ENCODE peak calls at places on chromosomes 7 and 10, in six cellular contexts. One of them, this sample, is unnamed.

GRCh38 chr7:64874114-64874513 is 29.0 kb upstream of the ZNF273 start:
- DNase-seq in progenitor cell of endocrine pancreas: no peak
- DNase-seq in fibroblast of pulmonary artery: no peak
- DNase-seq in tibial nerve: peak
- DNase-seq in bronchial epithelial cell: peak
- DNase-seq in WERI-Rb-1: no peak
- DNase-seq in this sample: peak

GRCh38 chr7:17584822-17585221 is 286.4 kb downstream of the AHR start:
- DNase-seq in tibial nerve: no peak
- DNase-seq in WERI-Rb-1: no peak
- DNase-seq in bronchial epithelial cell: peak
- DNase-seq in progenitor cell of endocrine pancreas: no peak
- DNase-seq in fibroblast of pulmonary artery: peak
- DNase-seq in this sample: peak

GRCh38 chr10:110872145-110872983 is 636 bp downstream of the PDCD4 start:
- DNase-seq in fibroblast of pulmonary artery: peak
- DNase-seq in progenitor cell of endocrine pancreas: peak
- DNase-seq in tibial nerve: peak
- DNase-seq in WERI-Rb-1: peak
- DNase-seq in bronchial epithelial cell: peak
- DNase-seq in this sample: peak

GRCh38 chr7:28002638-28003037 is 178.0 kb downstream of the JAZF1 start:
- DNase-seq in progenitor cell of endocrine pancreas: no peak
- DNase-seq in WERI-Rb-1: no peak
- DNase-seq in bronchial epithelial cell: peak
- DNase-seq in fibroblast of pulmonary artery: peak
- DNase-seq in tibial nerve: no peak
- DNase-seq in this sample: peak

GRCh38 chr7:29567174-29567573 is 3.5 kb downstream of the PRR15 start:
- DNase-seq in tibial nerve: no peak
- DNase-seq in WERI-Rb-1: no peak
- DNase-seq in fibroblast of pulmonary artery: no peak
- DNase-seq in bronchial epithelial cell: no peak
- DNase-seq in progenitor cell of endocrine pancreas: no peak
- DNase-seq in this sample: no peak

GRCh38 chr7:91940171-91940570 is 491 bp upstream of the AKAP9 start:
- DNase-seq in progenitor cell of endocrine pancreas: no peak
- DNase-seq in fibroblast of pulmonary artery: peak
- DNase-seq in bronchial epithelial cell: peak
- DNase-seq in tibial nerve: peak
- DNase-seq in WERI-Rb-1: peak
- DNase-seq in this sample: peak

GRCh38 chr10:116748041-116748440 is 5.7 kb upstream of the HSPA12A start:
- DNase-seq in progenitor cell of endocrine pancreas: no peak
- DNase-seq in bronchial epithelial cell: peak
- DNase-seq in tibial nerve: no peak
- DNase-seq in fibroblast of pulmonary artery: peak
- DNase-seq in WERI-Rb-1: no peak
- DNase-seq in this sample: peak

GRCh38 chr7:13293264-13294002 is 606.0 kb downstream of the ARL4A start:
- DNase-seq in fibroblast of pulmonary artery: no peak
- DNase-seq in tibial nerve: no peak
- DNase-seq in progenitor cell of endocrine pancreas: no peak
- DNase-seq in bronchial epithelial cell: no peak
- DNase-seq in WERI-Rb-1: no peak
- DNase-seq in this sample: peak

GRCh38 chr10:16686081-16686902 is 130.9 kb downstream of the RSU1 start:
- DNase-seq in bronchial epithelial cell: no peak
- DNase-seq in tibial nerve: no peak
- DNase-seq in progenitor cell of endocrine pancreas: no peak
- DNase-seq in WERI-Rb-1: no peak
- DNase-seq in fibroblast of pulmonary artery: no peak
- DNase-seq in this sample: no peak

GRCh38 chr10:11434323-11434722 is 177.1 kb downstream of the USP6NL start:
- DNase-seq in bronchial epithelial cell: no peak
- DNase-seq in tibial nerve: no peak
- DNase-seq in fibroblast of pulmonary artery: peak
- DNase-seq in WERI-Rb-1: no peak
- DNase-seq in progenitor cell of endocrine pancreas: no peak
- DNase-seq in this sample: no peak

GRCh38 chr10:70132098-70133029 is at the start of gene AIFM2:
- DNase-seq in tibial nerve: peak
- DNase-seq in fibroblast of pulmonary artery: peak
- DNase-seq in bronchial epithelial cell: peak
- DNase-seq in progenitor cell of endocrine pancreas: peak
- DNase-seq in WERI-Rb-1: peak
- DNase-seq in this sample: peak

GRCh38 chr7:94654764-94655561 is 970 bp downstream of the SGCE start:
- DNase-seq in fibroblast of pulmonary artery: peak
- DNase-seq in WERI-Rb-1: peak
- DNase-seq in progenitor cell of endocrine pancreas: no peak
- DNase-seq in tibial nerve: peak
- DNase-seq in bronchial epithelial cell: no peak
- DNase-seq in this sample: peak

GRCh38 chr7:41624818-41625217 is 78.1 kb downstream of the INHBA start:
- DNase-seq in tibial nerve: peak
- DNase-seq in progenitor cell of endocrine pancreas: no peak
- DNase-seq in WERI-Rb-1: no peak
- DNase-seq in fibroblast of pulmonary artery: peak
- DNase-seq in bronchial epithelial cell: peak
- DNase-seq in this sample: peak

GRCh38 chr10:11159543-11160215 is 142.0 kb downstream of the CELF2 start:
- DNase-seq in fibroblast of pulmonary artery: no peak
- DNase-seq in bronchial epithelial cell: no peak
- DNase-seq in progenitor cell of endocrine pancreas: no peak
- DNase-seq in WERI-Rb-1: no peak
- DNase-seq in tibial nerve: no peak
- DNase-seq in this sample: no peak

GRCh38 chr7:96200740-96201139 is 121.2 kb downstream of the SLC25A13 start:
- DNase-seq in fibroblast of pulmonary artery: no peak
- DNase-seq in progenitor cell of endocrine pancreas: no peak
- DNase-seq in bronchial epithelial cell: no peak
- DNase-seq in WERI-Rb-1: no peak
- DNase-seq in tibial nerve: no peak
- DNase-seq in this sample: no peak

GRCh38 chr10:74282151-74282852 is 131.3 kb downstream of the ADK start:
- DNase-seq in WERI-Rb-1: no peak
- DNase-seq in bronchial epithelial cell: peak
- DNase-seq in progenitor cell of endocrine pancreas: no peak
- DNase-seq in fibroblast of pulmonary artery: peak
- DNase-seq in tibial nerve: no peak
- DNase-seq in this sample: peak

GRCh38 chr10:29957887-29958330 is 101.5 kb downstream of the JCAD start:
- DNase-seq in tibial nerve: peak
- DNase-seq in fibroblast of pulmonary artery: peak
- DNase-seq in bronchial epithelial cell: peak
- DNase-seq in progenitor cell of endocrine pancreas: no peak
- DNase-seq in WERI-Rb-1: no peak
- DNase-seq in this sample: no peak

GRCh38 chr10:64648915-64649314 is 1127.7 kb downstream of the REEP3 start:
- DNase-seq in progenitor cell of endocrine pancreas: no peak
- DNase-seq in fibroblast of pulmonary artery: no peak
- DNase-seq in tibial nerve: peak
- DNase-seq in WERI-Rb-1: peak
- DNase-seq in bronchial epithelial cell: no peak
- DNase-seq in this sample: peak

GRCh38 chr10:131175891-131176290 is 135.6 kb downstream of the TCERG1L start:
- DNase-seq in WERI-Rb-1: no peak
- DNase-seq in progenitor cell of endocrine pancreas: no peak
- DNase-seq in tibial nerve: no peak
- DNase-seq in bronchial epithelial cell: no peak
- DNase-seq in fibroblast of pulmonary artery: no peak
- DNase-seq in this sample: no peak

GRCh38 chr10:62248465-62248864 is 20.2 kb downstream of the RTKN2 start:
- DNase-seq in WERI-Rb-1: no peak
- DNase-seq in progenitor cell of endocrine pancreas: no peak
- DNase-seq in bronchial epithelial cell: no peak
- DNase-seq in fibroblast of pulmonary artery: peak
- DNase-seq in tibial nerve: no peak
- DNase-seq in this sample: peak

GRCh38 chr7:51374936-51375335 is 58.3 kb upstream of the COBL start:
- DNase-seq in WERI-Rb-1: no peak
- DNase-seq in bronchial epithelial cell: no peak
- DNase-seq in tibial nerve: no peak
- DNase-seq in fibroblast of pulmonary artery: no peak
- DNase-seq in progenitor cell of endocrine pancreas: no peak
- DNase-seq in this sample: peak

GRCh38 chr7:129522088-129522970 is 20.0 kb downstream of the SMKR1 start:
- DNase-seq in fibroblast of pulmonary artery: peak
- DNase-seq in bronchial epithelial cell: no peak
- DNase-seq in progenitor cell of endocrine pancreas: peak
- DNase-seq in WERI-Rb-1: no peak
- DNase-seq in tibial nerve: no peak
- DNase-seq in this sample: no peak

GRCh38 chr7:7772385-7772784 is 54.0 kb upstream of the RPA3 start:
- DNase-seq in progenitor cell of endocrine pancreas: no peak
- DNase-seq in tibial nerve: no peak
- DNase-seq in WERI-Rb-1: no peak
- DNase-seq in fibroblast of pulmonary artery: no peak
- DNase-seq in bronchial epithelial cell: peak
- DNase-seq in this sample: no peak

GRCh38 chr10:106078796-106079576 is 1085.5 kb downstream of the SORCS1 start:
- DNase-seq in tibial nerve: no peak
- DNase-seq in fibroblast of pulmonary artery: peak
- DNase-seq in WERI-Rb-1: no peak
- DNase-seq in progenitor cell of endocrine pancreas: no peak
- DNase-seq in bronchial epithelial cell: peak
- DNase-seq in this sample: peak

GRCh38 chr10:127922675-127923366 is 15.9 kb downstream of the PTPRE start:
- DNase-seq in tibial nerve: no peak
- DNase-seq in fibroblast of pulmonary artery: peak
- DNase-seq in bronchial epithelial cell: peak
- DNase-seq in WERI-Rb-1: no peak
- DNase-seq in progenitor cell of endocrine pancreas: no peak
- DNase-seq in this sample: peak

GRCh38 chr7:158325530-158326381 is 261.9 kb downstream of the PTPRN2 start:
- DNase-seq in tibial nerve: no peak
- DNase-seq in bronchial epithelial cell: peak
- DNase-seq in progenitor cell of endocrine pancreas: peak
- DNase-seq in fibroblast of pulmonary artery: no peak
- DNase-seq in WERI-Rb-1: peak
- DNase-seq in this sample: peak
- TF ChIP-seq CTCF in tibial nerve: no peak
- TF ChIP-seq CTCF in bronchial epithelial cell: peak
- TF ChIP-seq CTCF in progenitor cell of endocrine pancreas: peak
- TF ChIP-seq CTCF in fibroblast of pulmonary artery: no peak
- TF ChIP-seq CTCF in WERI-Rb-1: peak
- TF ChIP-seq CTCF in this sample: peak

DNA sequence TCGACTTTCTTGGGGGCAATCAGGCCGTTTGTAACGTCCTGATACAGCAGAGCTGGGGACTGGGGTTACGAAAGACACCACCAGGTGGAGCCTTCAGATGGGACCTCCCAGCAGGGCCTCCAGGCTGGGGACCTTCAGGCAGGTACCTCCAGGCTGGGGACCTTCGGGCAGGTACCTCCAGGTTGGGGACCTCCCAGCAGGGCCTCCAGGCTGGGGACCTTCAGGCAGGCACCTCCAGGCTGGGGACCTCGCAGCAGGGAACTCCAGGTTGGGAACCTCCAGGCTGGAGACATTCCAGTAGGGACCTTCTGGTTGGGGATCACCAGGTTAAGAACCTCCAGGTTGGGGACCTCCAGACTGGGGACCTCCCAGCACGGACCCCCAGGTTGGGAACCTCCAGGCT is 23.5 kb upstream of the GPR146 start:
- DNase-seq in WERI-Rb-1: no peak
- DNase-seq in fibroblast of pulmonary artery: no peak
- DNase-seq in bronchial epithelial cell: no peak
- DNase-seq in progenitor cell of endocrine pancreas: no peak
- DNase-seq in tibial nerve: no peak
- DNase-seq in this sample: peak
- TF ChIP-seq CTCF in WERI-Rb-1: peak
- TF ChIP-seq CTCF in fibroblast of pulmonary artery: no peak
- TF ChIP-seq CTCF in bronchial epithelial cell: no peak
- TF ChIP-seq CTCF in progenitor cell of endocrine pancreas: no peak
- TF ChIP-seq CTCF in tibial nerve: peak
- TF ChIP-seq CTCF in this sample: peak

GRCh38 chr7:44966731-44967538 is 11.9 kb downstream of the MYO1G start:
- DNase-seq in progenitor cell of endocrine pancreas: no peak
- DNase-seq in tibial nerve: no peak
- DNase-seq in fibroblast of pulmonary artery: no peak
- DNase-seq in WERI-Rb-1: no peak
- DNase-seq in bronchial epithelial cell: no peak
- DNase-seq in this sample: no peak

GRCh38 chr7:44965937-44966730 is 12.7 kb downstream of the MYO1G start:
- DNase-seq in tibial nerve: no peak
- DNase-seq in WERI-Rb-1: no peak
- DNase-seq in bronchial epithelial cell: no peak
- DNase-seq in fibroblast of pulmonary artery: no peak
- DNase-seq in progenitor cell of endocrine pancreas: no peak
- DNase-seq in this sample: no peak

GRCh38 chr7:44969701-44970494 is 8.9 kb downstream of the MYO1G start:
- DNase-seq in fibroblast of pulmonary artery: no peak
- DNase-seq in bronchial epithelial cell: no peak
- DNase-seq in tibial nerve: no peak
- DNase-seq in progenitor cell of endocrine pancreas: no peak
- DNase-seq in WERI-Rb-1: peak
- DNase-seq in this sample: no peak

GRCh38 chr7:44969049-44969700 is 9.6 kb downstream of the MYO1G start:
- DNase-seq in bronchial epithelial cell: no peak
- DNase-seq in progenitor cell of endocrine pancreas: no peak
- DNase-seq in tibial nerve: no peak
- DNase-seq in WERI-Rb-1: no peak
- DNase-seq in fibroblast of pulmonary artery: no peak
- DNase-seq in this sample: no peak

GRCh38 chr7:44967571-44968446 is 11.0 kb downstream of the MYO1G start:
- DNase-seq in progenitor cell of endocrine pancreas: no peak
- DNase-seq in tibial nerve: no peak
- DNase-seq in bronchial epithelial cell: no peak
- DNase-seq in WERI-Rb-1: peak
- DNase-seq in fibroblast of pulmonary artery: peak
- DNase-seq in this sample: no peak
- TF ChIP-seq CTCF in progenitor cell of endocrine pancreas: peak
- TF ChIP-seq CTCF in tibial nerve: no peak
- TF ChIP-seq CTCF in bronchial epithelial cell: no peak
- TF ChIP-seq CTCF in WERI-Rb-1: peak
- TF ChIP-seq CTCF in fibroblast of pulmonary artery: peak
- TF ChIP-seq CTCF in this sample: peak

DNA sequence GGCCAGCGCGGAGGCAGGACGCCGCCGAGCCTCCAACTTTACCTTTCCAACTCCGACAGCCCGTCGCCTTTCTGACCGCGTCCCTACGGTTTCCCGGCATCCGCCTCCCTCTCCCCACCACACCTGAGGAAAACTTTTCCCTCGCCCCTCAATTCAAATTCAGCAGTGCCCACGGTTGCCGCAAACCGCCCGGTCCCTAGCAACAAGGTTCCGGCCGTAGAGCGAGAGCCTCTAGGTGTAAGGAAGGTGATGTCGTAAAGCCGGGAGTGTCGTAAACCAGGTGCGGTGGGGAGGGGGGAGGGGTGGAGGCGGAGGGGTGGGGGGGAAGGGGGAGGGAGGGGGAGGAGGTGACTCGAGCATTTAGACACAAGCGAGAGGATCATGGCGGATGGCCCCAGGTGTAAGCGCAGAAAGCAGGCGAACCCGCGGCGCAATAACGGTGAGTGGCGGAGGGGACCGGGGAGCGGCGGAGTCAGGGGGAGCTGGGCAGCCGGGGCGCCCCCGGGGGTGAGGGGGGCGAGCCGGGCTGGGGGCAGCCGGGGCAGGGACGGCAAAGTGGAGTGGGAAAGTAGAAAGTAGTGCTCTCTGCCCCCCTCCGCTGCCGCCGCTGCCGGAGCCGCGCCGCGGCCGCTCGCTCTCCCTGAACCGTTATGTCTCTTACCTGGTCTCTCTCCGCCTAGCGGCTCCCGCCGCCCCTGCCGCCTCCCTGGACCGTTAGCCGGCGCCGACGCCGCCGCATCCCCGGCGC is at the start of gene ZEB1:
- DNase-seq in bronchial epithelial cell: peak
- DNase-seq in WERI-Rb-1: peak
- DNase-seq in tibial nerve: peak
- DNase-seq in fibroblast of pulmonary artery: peak
- DNase-seq in progenitor cell of endocrine pancreas: peak
- DNase-seq in this sample: peak
- TF ChIP-seq CTCF in bronchial epithelial cell: peak
- TF ChIP-seq CTCF in WERI-Rb-1: peak
- TF ChIP-seq CTCF in tibial nerve: peak
- TF ChIP-seq CTCF in fibroblast of pulmonary artery: peak
- TF ChIP-seq CTCF in progenitor cell of endocrine pancreas: peak
- TF ChIP-seq CTCF in this sample: no peak

This sample was measured in PC-3.